ENCODE peak calls at places on chromosomes 4 and X, in six cellular contexts. R, H, Z, F, Q and B are unnamed samples.

GRCh38 chr4:17309567-17310268 is 202.2 kb downstream of the QDPR start:
- DNase-seq in R (no peak), H (no peak), Z (no peak), F (no peak), Q (no peak), B (peak; percentile 30)

GRCh38 chr4:150874386-150875226 is 140.5 kb downstream of the LRBA start:
- DNase-seq in R (no peak), H (no peak), Z (peak; percentile 89), F (no peak), Q (no peak), B (no peak)

GRCh38 chrX:72621619-72622485 is 49.2 kb upstream of the HDAC8 start:
- DNase-seq in R (no peak), H (peak; percentile 24), Z (no peak), F (no peak), Q (no peak), B (peak; percentile 68)

GRCh38 chrX:41922125-41922521 is 1.2 kb downstream of the CASK start:
- DNase-seq in R (peak; percentile 3), H (no peak), Z (peak; percentile 49), F (no peak), Q (no peak), B (peak; percentile 23)

GRCh38 chrX:154730271-154730883 is 20.5 kb downstream of the GAB3 start:
- DNase-seq in R (no peak), H (no peak), Z (no peak), F (no peak), Q (no peak), B (peak; percentile 91)

GRCh38 chr4:185880571-185880970 is 68.6 kb upstream of the SORBS2 start:
- DNase-seq in R (no peak), H (no peak), Z (no peak), F (no peak), Q (no peak), B (no peak)

GRCh38 chr4:79399076-79399475 is 9.0 kb downstream of the GK2 start:
- DNase-seq in R (no peak), H (no peak), Z (no peak), F (no peak), Q (no peak), B (no peak)

GRCh38 chr4:118282692-118283091 is 70.1 kb downstream of the PRSS12 start:
- DNase-seq in R (peak; percentile 91), H (no peak), Z (no peak), F (peak; percentile 54), Q (no peak), B (peak; percentile 39)

GRCh38 chr4:17722361-17722710 is 59.1 kb downstream of the FAM184B start:
- DNase-seq in R (no peak), H (no peak), Z (no peak), F (no peak), Q (peak; percentile 22), B (no peak)

GRCh38 chr4:142845293-142846070 is 619 bp downstream of the INPP4B start:
- DNase-seq in R (no peak), H (no peak), Z (peak; percentile 36), F (peak; percentile 81), Q (no peak), B (peak; percentile 20)

GRCh38 chr4:58711039-58711438 is 1600.9 kb upstream of the IGFBP7 start:
- DNase-seq in R (no peak), H (no peak), Z (no peak), F (no peak), Q (no peak), B (no peak)

GRCh38 chr4:2763511-2763967 is 7.4 kb upstream of the TNIP2 start:
- DNase-seq in R (no peak), H (no peak), Z (no peak), F (no peak), Q (no peak), B (peak; percentile 34)

GRCh38 chrX:38805294-38806053 is 4.2 kb downstream of the MID1IP1 start:
- DNase-seq in R (peak; percentile 81), H (no peak), Z (peak; percentile 17), F (peak; percentile 53), Q (no peak), B (peak; percentile 86)

GRCh38 chr4:7698586-7698985 is 241.1 kb downstream of the AFAP1 start:
- DNase-seq in R (no peak), H (no peak), Z (no peak), F (peak; percentile 68), Q (peak; percentile 5), B (peak; percentile 5)

GRCh38 chr4:125741825-125742452 is 427.2 kb downstream of the FAT4 start:
- DNase-seq in R (no peak), H (no peak), Z (no peak), F (no peak), Q (no peak), B (peak; percentile 68)

GRCh38 chrX:153572601-153573000 is 26.3 kb downstream of the CCNQ start:
- DNase-seq in R (no peak), H (no peak), Z (no peak), F (no peak), Q (no peak), B (no peak)

GRCh38 chrX:153624196-153625091 is 22.6 kb upstream of the DUSP9 start:
- DNase-seq in R (no peak), H (no peak), Z (no peak), F (no peak), Q (no peak), B (no peak)

GRCh38 chr4:61773655-61774245 is 573.6 kb downstream of the ADGRL3 start:
- DNase-seq in R (no peak), H (no peak), Z (no peak), F (no peak), Q (no peak), B (no peak)

GRCh38 chr4:188869581-188869980 is 730.3 kb downstream of the TRIML1 start:
- DNase-seq in R (no peak), H (no peak), Z (no peak), F (no peak), Q (no peak), B (peak; percentile 71)